ENCODE peak calls at places on chromosomes 16 and 17, in nine cellular contexts. F is GM12865; T is body of pancreas; L is CD8-positive, alpha-beta T cell; N is fibroblast of the aortic adventitia; P is heart right ventricle; S is heart left ventricle; Q is fibroblast of mammary gland; K is psoas muscle. Y is an unnamed sample.

GRCh38 chr17:42010898-42011516 is 6.2 kb downstream of the DNAJC7 start:
- DNase-seq in F (peak; percentile 27), T (peak; percentile 20), L (no peak), N (peak; percentile 59), P (no peak), S (no peak), Q (peak; percentile 69), K (no peak), Y (no peak)

GRCh38 chr17:27354491-27355081 is 60.7 kb downstream of the WSB1 start:
- DNase-seq in F (peak; percentile 51), T (no peak), L (no peak), N (no peak), P (no peak), S (no peak), Q (no peak), K (no peak), Y (peak; percentile 33)

GRCh38 chr17:77636835-77637806 is 321.4 kb upstream of the TNRC6C start:
- DNase-seq in F (no peak), T (no peak), L (no peak), N (no peak), P (no peak), S (no peak), Q (no peak), K (no peak), Y (no peak)

GRCh38 chr17:170130-170654 is 11.3 kb downstream of the DOC2B start:
- DNase-seq in F (no peak), T (no peak), L (no peak), N (no peak), P (no peak), S (no peak), Q (no peak), K (peak; percentile 6), Y (no peak)

GRCh38 chr17:43634681-43635125 is 27.0 kb downstream of the MEOX1 start:
- DNase-seq in F (no peak), T (no peak), L (no peak), N (peak; percentile 70), P (peak; percentile 48), S (peak; percentile 78), Q (peak; percentile 31), K (peak; percentile 49), Y (no peak)

GRCh38 chr17:45946841-45947256 is 52.2 kb upstream of the STH start:
- DNase-seq in F (no peak), T (no peak), L (no peak), N (peak; percentile 59), P (no peak), S (no peak), Q (no peak), K (no peak), Y (no peak)

GRCh38 chr17:55601874-55602364 is 90.7 kb upstream of the SMIM36 start:
- DNase-seq in F (peak; percentile 69), T (no peak), L (no peak), N (peak; percentile 87), P (no peak), S (no peak), Q (peak; percentile 70), K (no peak), Y (no peak)

GRCh38 chr17:13204607-13205237 is 186.9 kb upstream of the ELAC2 start:
- DNase-seq in F (no peak), T (no peak), L (no peak), N (peak; percentile 2), P (no peak), S (no peak), Q (no peak), K (no peak), Y (no peak)

GRCh38 chr16:81005644-81006471 is 827 bp downstream of the CMC2 start:
- DNase-seq in F (no peak), T (peak; percentile 80), L (no peak), N (peak; percentile 40), P (no peak), S (no peak), Q (peak; percentile 22), K (no peak), Y (no peak)

GRCh38 chr17:2192367-2193028 is 111.1 kb downstream of the SMG6 start:
- DNase-seq in F (peak; percentile 87), T (no peak), L (peak; percentile 66), N (peak; percentile 99), P (no peak), S (peak; percentile 45), Q (peak; percentile 98), K (peak; percentile 32), Y (no peak)

GRCh38 chr17:82534401-82534812 is 14.9 kb downstream of the FOXK2 start:
- DNase-seq in F (no peak), T (no peak), L (no peak), N (no peak), P (no peak), S (peak; percentile 20), Q (no peak), K (no peak), Y (no peak)

GRCh38 chr17:51044964-51045363 is 75.7 kb downstream of the SPAG9 start:
- DNase-seq in F (no peak), T (no peak), L (no peak), N (no peak), P (no peak), S (no peak), Q (peak; percentile 27), K (no peak), Y (no peak)

GRCh38 chr17:31008374-31009035 is 37.7 kb downstream of the RNF135 start:
- DNase-seq in F (peak; percentile 70), T (peak; percentile 66), L (peak; percentile 42), N (peak; percentile 66), P (peak; percentile 70), S (peak; percentile 63), Q (peak; percentile 59), K (peak; percentile 53), Y (no peak)

GRCh38 chr16:84268661-84269060 is 26.0 kb upstream of the WFDC1 start:
- DNase-seq in F (no peak), T (no peak), L (no peak), N (no peak), P (no peak), S (no peak), Q (no peak), K (no peak), Y (no peak)

GRCh38 chr16:87824991-87825841 is 44.1 kb downstream of the SLC7A5 start:
- DNase-seq in F (no peak), T (no peak), L (no peak), N (no peak), P (no peak), S (no peak), Q (no peak), K (no peak), Y (no peak)

DNA sequence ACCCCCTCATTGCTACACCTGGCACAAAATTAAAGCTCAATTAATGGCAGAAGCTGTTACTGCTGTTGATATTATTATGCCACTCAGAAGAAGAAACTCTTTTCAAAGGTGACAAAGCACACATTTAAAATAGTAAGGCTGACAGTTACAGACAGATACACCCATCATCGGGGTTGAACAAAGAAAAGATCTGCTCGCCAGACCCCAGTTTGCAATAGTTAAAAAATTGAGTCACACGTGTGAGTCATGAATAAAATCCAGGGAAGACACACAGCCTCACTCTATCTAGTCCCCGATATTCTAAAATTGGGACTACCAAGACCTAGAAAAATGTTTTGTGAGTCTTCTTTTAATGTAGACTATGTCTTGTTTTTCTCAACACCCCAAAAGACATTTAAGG is 330.0 kb upstream of the SOX9 start:
- DNase-seq in F (no peak), T (no peak), L (no peak), N (no peak), P (no peak), S (no peak), Q (peak; percentile 44), K (no peak), Y (no peak)
- TF ChIP-seq CTCF in F (no peak), T (no peak), L (no peak), N (no peak), P (no peak), S (no peak), Q (no peak), K (no peak), Y (no peak)

DNA sequence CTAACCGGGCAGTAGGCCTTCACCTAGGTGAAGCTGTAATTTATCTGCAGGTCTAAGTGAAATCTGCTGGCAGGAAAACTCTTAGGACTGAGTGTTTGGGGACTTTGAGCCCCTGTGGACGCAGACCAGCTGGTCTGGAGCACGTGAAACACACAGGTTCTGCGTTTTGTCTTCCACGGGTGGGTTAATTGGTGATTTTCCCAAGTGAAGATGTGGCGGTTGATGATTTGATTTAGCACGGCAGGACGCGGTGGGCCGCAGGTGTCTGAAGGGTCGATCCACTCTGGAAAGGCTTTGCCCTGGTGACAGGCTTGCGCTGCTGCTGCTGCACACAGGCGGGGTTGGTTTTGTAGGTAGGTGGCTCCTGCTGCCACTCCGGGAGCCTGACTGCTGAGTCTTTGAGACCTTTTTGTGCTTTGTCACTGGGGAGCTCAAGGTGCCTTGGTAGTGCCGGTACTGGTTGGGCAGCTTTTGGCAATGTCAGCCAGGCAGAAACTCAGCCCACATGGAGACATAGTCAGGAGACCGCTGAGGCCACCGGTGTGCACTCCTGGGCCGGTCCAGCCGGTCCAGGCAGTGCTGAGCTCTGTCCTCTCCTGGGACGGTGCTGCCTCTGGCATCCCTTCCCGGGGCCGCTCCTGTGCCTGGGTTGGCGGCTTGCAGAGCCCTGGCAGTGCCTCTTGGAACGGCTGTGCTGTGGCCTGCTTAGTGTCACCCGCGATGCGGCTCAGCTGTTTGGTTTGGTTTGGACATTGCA is 2.3 kb downstream of the BAIAP2 start:
- DNase-seq in F (no peak), T (peak; percentile 67), L (no peak), N (peak; percentile 65), P (peak; percentile 71), S (peak; percentile 89), Q (no peak), K (peak; percentile 62), Y (peak; percentile 96)
- H3K4me3 ChIP-seq in F (no peak overlapping the region), T (no peak overlapping the region), L (no peak overlapping the region), N (peak overlapping the region; percentile 73), P (no peak overlapping the region), S (no peak overlapping the region), Q (no peak overlapping the region), K (peak overlapping the region; percentile 3), Y (peak overlapping the region; percentile 65)

DNA sequence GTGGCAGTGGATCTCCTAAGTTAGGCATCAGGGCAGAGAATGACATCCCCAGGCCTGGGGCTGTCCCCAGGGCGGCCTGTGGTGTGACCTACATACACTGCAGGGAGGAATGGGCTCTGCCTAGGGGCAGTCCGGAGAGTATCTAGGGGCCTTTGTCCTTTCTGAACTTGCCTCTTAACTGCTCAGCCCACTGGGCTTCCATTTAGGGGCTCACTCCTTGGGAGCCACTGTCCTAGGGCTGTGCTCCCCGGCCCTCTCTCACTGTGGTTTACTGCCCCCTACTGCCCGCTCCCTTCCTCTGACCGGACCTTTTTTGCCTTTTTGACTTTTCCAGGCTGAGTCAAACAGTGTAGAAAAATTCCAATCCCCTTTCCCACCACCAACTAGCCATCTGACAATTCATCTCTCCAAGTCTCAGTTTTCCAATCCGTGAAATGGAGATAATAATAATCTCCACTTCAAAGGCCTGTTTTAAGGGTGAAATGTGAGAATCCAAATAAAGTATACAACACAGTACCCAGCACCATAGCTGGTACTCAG is 66.8 kb downstream of the DNAH3 start:
- DNase-seq in F (peak; percentile 52), T (peak; percentile 69), L (peak; percentile 26), N (peak; percentile 70), P (peak; percentile 69), S (peak; percentile 73), Q (peak; percentile 71), K (peak; percentile 64), Y (no peak)
- TF ChIP-seq CTCF in F (peak; percentile 75), T (peak; percentile 74), L (peak; percentile 56), N (peak; percentile 76), P (peak; percentile 87), S (peak; percentile 66), Q (peak; percentile 83), K (peak; percentile 65), Y (peak; percentile 90)

DNA sequence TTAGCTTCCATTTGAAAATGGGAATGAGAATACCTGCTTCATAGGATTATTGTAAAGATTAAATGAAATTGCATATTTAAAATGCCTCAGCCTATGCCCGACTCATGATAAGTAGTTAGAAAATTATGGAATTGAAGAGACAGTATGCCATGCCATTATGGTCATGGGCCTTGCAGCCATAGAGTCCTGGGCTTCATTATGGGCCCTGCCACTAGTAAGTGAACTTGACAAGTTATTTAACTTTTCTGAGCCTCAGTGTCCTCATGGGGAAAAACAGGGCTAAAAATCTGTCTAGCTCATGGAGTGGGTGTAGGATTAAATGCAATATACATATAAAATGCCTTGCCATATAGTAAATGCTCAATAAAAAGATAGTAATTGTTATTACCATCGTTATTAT is 133.2 kb downstream of the NPIPB5 start:
- DNase-seq in F (no peak), T (no peak), L (no peak), N (no peak), P (no peak), S (no peak), Q (no peak), K (no peak), Y (no peak)
- H3K4me3 ChIP-seq in F (no peak overlapping the region), T (no peak overlapping the region), L (no peak overlapping the region), N (no peak overlapping the region), P (no peak overlapping the region), S (no peak overlapping the region), Q (no peak overlapping the region), K (no peak overlapping the region), Y (no peak overlapping the region)

Y was measured in LNCaP clone FGC.